ENCODE peak calls at places on chromosome 16, in six cellular contexts. L is neuronal stem cell, M is H9, K is mesenchymal stem cell, U is IMR-90, H is H1. Y is an unnamed sample.

GRCh38 chr16:67372664-67373063 is 20.6 kb downstream of the TPPP3 start:
- DNase-seq in K (peak), H (no peak), M (no peak), U (peak), L (no peak), Y (no peak)

GRCh38 chr16:48317614-48318013 is 67.6 kb downstream of the SIAH1 start:
- DNase-seq in H (no peak), K (peak), L (no peak), M (no peak), U (peak), Y (peak)

GRCh38 chr16:2455081-2455845 is 4.6 kb upstream of the TEDC2 start:
- DNase-seq in U (no peak), L (no peak), M (no peak), H (no peak), K (no peak), Y (no peak)

GRCh38 chr16:1996175-1996574 is 6.4 kb downstream of the SYNGR3 start:
- DNase-seq in H (no peak), L (no peak), K (no peak), U (no peak), M (no peak), Y (no peak)

GRCh38 chr16:22123759-22124490 is 31.6 kb downstream of the VWA3A start:
- DNase-seq in U (no peak), H (no peak), M (no peak), K (no peak), L (no peak), Y (peak)

GRCh38 chr16:2337431-2338296 is 2.9 kb downstream of the ABCA3 start:
- DNase-seq in K (no peak), H (peak), U (no peak), L (no peak), M (no peak), Y (no peak)

GRCh38 chr16:4373909-4374742 is 2.5 kb downstream of the VASN start:
- DNase-seq in L (no peak), K (peak), U (peak), H (no peak), M (peak), Y (peak)

GRCh38 chr16:23114131-23114904 is 34.9 kb downstream of the USP31 start:
- DNase-seq in H (no peak), L (no peak), K (no peak), M (no peak), U (no peak), Y (no peak)

GRCh38 chr16:12158428-12158827 is 181.9 kb downstream of the SNX29 start:
- DNase-seq in K (peak), L (no peak), U (peak), H (no peak), M (no peak), Y (no peak)

GRCh38 chr16:47211218-47211617 is 67.5 kb upstream of the NETO2 start:
- DNase-seq in H (no peak), K (peak), M (no peak), L (no peak), U (no peak), Y (no peak)

GRCh38 chr16:1920727-1921155 is 2.5 kb upstream of the HS3ST6 start:
- DNase-seq in M (peak), K (peak), H (peak), L (peak), U (no peak), Y (peak)

GRCh38 chr16:49491111-49491670 is 117.6 kb downstream of the C16orf78 start:
- DNase-seq in H (no peak), K (no peak), L (peak), U (no peak), M (no peak), Y (peak)

GRCh38 chr16:23027386-23027785 is 121.9 kb downstream of the USP31 start:
- DNase-seq in K (no peak), M (no peak), L (no peak), H (no peak), U (no peak), Y (no peak)

GRCh38 chr16:70018254-70018653 is 67.1 kb downstream of the CLEC18A start:
- DNase-seq in L (no peak), H (no peak), K (peak), U (peak), M (peak), Y (peak)

DNA sequence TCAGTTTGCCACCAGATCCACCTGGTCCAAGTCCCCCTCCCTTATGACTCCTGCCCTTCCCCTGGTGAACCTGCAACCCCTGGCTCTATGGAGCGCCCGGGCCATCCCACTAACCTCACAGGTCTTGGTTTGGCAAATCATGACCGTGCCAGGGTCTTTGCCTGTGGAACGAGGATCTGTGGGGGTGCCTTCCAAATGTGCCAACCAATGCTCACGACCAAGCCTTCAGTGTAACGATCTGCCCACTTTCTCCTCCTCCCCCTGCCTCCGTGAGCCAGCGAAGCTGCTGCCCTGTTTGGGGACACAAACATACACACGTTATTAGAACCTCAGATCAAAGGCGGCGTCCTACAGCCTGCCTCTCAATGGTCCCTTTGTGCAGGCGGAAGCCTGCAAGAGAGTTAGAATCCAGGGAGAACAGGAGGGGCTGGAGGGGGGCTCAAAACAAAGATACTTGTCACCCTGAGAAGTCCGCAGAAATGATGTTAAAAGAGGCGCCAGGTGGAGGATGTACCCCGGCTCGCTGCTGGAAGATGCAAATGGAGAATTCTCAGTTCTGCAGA is 9.1 kb upstream of the NKD1 start:
- DNase-seq in H (no peak), M (no peak), K (no peak), L (no peak), U (no peak), Y (no peak)
- H2BK15ac ChIP-seq in H (no peak), M (no peak), K (no peak), L (no peak), U (no peak), Y (no peak)

GRCh38 chr16:57721765-57722499 is 13.6 kb upstream of the KATNB1 start:
- DNase-seq in K (no peak), H (no peak), U (no peak), M (no peak), L (no peak), Y (peak)

GRCh38 chr16:57722651-57723050 is 12.9 kb upstream of the KATNB1 start:
- DNase-seq in L (no peak), U (no peak), K (no peak), M (no peak), H (no peak), Y (no peak)

GRCh38 chr16:57723170-57723569 is 12.4 kb upstream of the KATNB1 start:
- DNase-seq in M (peak), K (peak), H (peak), U (no peak), L (no peak), Y (peak)

GRCh38 chr16:57721356-57721755 is 14.2 kb upstream of the KATNB1 start:
- DNase-seq in L (no peak), H (no peak), K (no peak), U (no peak), M (no peak), Y (no peak)

DNA sequence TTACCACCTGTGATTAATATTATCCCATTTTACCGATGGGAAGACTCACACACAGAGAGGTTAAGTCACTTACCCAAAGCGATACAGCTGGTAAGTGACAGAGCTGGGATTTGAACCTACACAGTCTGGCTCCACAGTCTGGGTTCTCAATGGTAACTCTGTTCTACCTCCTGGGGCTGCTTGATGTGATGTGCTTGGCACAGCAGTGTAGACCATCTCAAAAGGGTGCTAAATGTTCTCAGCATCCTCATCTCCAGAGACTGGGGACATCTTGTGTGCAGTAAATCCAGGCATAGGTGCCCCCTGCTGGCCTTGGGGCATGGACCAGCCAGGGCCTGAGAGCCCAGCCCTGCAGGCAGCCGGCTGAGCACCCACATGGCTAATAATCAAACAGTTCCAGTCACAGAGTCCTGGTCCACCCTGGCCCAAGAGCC is 15.4 kb upstream of the KATNB1 start:
- DNase-seq in M (peak), H (peak), L (no peak), U (peak), K (peak), Y (peak)
- H2BK15ac ChIP-seq in M (no peak), H (no peak), L (no peak), U (no peak), K (no peak), Y (no peak)

GRCh38 chr16:520847-521246 is 6.7 kb upstream of the CAPN15 start:
- DNase-seq in U (no peak), H (no peak), K (no peak), L (no peak), M (no peak), Y (no peak)

GRCh38 chr16:519425-519824 is 8.1 kb upstream of the CAPN15 start:
- DNase-seq in U (no peak), K (no peak), H (no peak), M (no peak), L (no peak), Y (no peak)

GRCh38 chr16:521381-522210 is 5.9 kb upstream of the CAPN15 start:
- DNase-seq in K (no peak), M (peak), U (no peak), L (no peak), H (peak), Y (peak)

GRCh38 chr16:519841-520687 is 7.4 kb upstream of the CAPN15 start:
- DNase-seq in U (no peak), K (no peak), M (no peak), L (no peak), H (no peak), Y (no peak)

GRCh38 chr16:518858-519257 is 8.7 kb upstream of the CAPN15 start:
- DNase-seq in H (no peak), M (no peak), U (no peak), L (no peak), K (no peak), Y (no peak)
- H2BK15ac ChIP-seq in H (no peak), M (no peak), U (no peak), L (no peak), K (no peak), Y (no peak)

GRCh38 chr16:17194190-17194780 is 276.5 kb downstream of the XYLT1 start:
- DNase-seq in L (peak), U (peak), M (peak), K (no peak), H (peak), Y (peak)
- H2BK15ac ChIP-seq in L (no peak), U (no peak), M (no peak), K (no peak), H (no peak), Y (no peak)

GRCh38 chr16:88639231-88640038 is 1.1 kb downstream of the IL17C start:
- DNase-seq in M (peak), H (peak), K (no peak), L (no peak), U (no peak), Y (peak)
- H2BK15ac ChIP-seq in M (no peak), H (peak), K (no peak), L (peak), U (no peak), Y (no peak)

DNA sequence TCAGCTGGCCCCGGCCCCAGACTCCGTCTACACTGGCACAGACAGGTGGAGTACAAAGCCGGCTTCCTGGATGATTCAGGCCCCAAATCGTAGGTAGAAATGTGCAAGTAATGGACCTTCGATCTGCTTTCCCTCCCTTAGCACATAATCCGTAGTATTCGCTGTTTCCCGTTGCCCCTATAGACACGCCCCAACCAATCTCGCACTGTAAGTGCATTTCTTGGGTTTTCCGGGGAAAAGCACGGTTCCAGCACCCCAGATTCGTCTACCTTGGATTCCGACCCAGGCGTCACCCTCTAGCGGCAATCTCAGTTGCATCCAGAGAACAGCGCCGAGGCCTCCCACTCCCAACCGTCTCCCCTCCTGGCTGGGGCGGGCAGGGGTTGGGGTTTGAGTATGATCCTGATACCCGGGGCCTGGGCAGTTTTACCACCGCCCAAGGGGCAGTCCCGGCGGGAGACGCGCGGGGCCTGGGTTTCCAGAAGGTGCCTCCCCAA is 12.1 kb upstream of the FOXF1 start:
- DNase-seq in U (peak), L (no peak), K (peak), M (peak), H (no peak), Y (peak)
- H2BK15ac ChIP-seq in U (peak), L (no peak), K (peak), M (no peak), H (no peak), Y (no peak)

DNA sequence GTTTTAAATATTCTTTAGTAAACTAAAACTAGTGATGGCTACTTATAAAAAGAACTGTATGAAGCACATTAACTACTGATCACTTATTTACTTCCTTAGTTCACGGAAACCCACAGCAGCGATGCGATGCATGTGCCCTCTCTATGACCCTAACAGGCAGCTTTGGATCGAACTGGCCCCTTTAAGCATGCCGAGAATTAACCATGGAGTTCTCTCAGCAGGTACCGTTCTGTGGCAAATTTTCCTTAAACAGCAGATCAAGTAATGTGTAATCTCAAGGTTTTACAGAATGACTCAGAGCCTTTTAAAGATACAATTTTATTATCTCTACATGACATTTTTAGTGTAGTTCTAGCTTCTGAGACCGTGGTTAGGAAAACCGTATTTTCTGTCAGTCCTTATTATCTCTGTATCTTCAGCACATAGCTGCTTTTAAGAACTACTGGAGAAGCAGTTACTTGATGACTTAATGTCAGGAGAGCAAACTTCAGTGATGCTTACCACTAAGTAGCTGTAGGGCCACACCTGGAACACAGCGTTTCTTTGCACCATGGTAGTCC is 43.0 kb downstream of the GAN start:
- DNase-seq in U (no peak), L (no peak), K (no peak), M (no peak), H (no peak), Y (no peak)
- H2BK15ac ChIP-seq in U (no peak), L (no peak), K (no peak), M (no peak), H (no peak), Y (no peak)